ENCODE peak calls at places on chromosome 21, in nine cellular contexts. C is HT-29; B is ecto neural progenitor cell; S is IMR-90; Y is stimulated activated CD8-positive, alpha-beta memory T cell treated with anti-CD3 and anti-CD28 coated beads, Interleukin-15, amount 100 ng/mL, for 24 hours; R is tibial nerve; K is neuronal stem cell; P is adipocyte; D is stomach. J is an unnamed sample.

GRCh38 chr21:45886610-45887026 is 95.0 kb upstream of the COL6A1 start:
- DNase-seq in C (no peak), B (no peak), S (no peak), Y (no peak), R (no peak), K (no peak), P (no peak), D (no peak), J (no peak)

GRCh38 chr21:42308914-42309752 is 6.1 kb downstream of the TFF3 start:
- DNase-seq in C (no peak), B (no peak), S (no peak), Y (no peak), R (no peak), K (no peak), P (no peak), D (peak; percentile 49), J (no peak)

GRCh38 chr21:44916965-44917364 is 3.7 kb downstream of the ITGB2 start:
- DNase-seq in C (no peak), B (no peak), S (no peak), Y (no peak), R (no peak), K (no peak), P (no peak), D (no peak), J (no peak)

GRCh38 chr21:39041815-39042214 is 141.4 kb downstream of the PSMG1 start:
- DNase-seq in C (no peak), B (no peak), S (no peak), Y (no peak), R (no peak), K (no peak), P (no peak), D (no peak), J (no peak)

GRCh38 chr21:31974454-31974985 is 101.7 kb downstream of the HUNK start:
- DNase-seq in C (no peak), B (no peak), S (no peak), Y (no peak), R (no peak), K (no peak), P (no peak), D (peak; percentile 28), J (no peak)

GRCh38 chr21:21714396-21714795 is 716.2 kb downstream of the NCAM2 start:
- DNase-seq in C (no peak), B (no peak), S (peak; percentile 82), Y (no peak), R (no peak), K (no peak), P (peak; percentile 85), D (no peak), J (peak; percentile 72)

GRCh38 chr21:45297869-45298268 is 10.2 kb upstream of the POFUT2 start:
- DNase-seq in C (no peak), B (no peak), S (no peak), Y (no peak), R (peak; percentile 6), K (no peak), P (no peak), D (no peak), J (no peak)

GRCh38 chr21:45972353-45972715 is 9.2 kb upstream of the COL6A1 start:
- DNase-seq in C (no peak), B (no peak), S (no peak), Y (no peak), R (no peak), K (no peak), P (peak; percentile 37), D (no peak), J (no peak)

GRCh38 chr21:42572906-42573495 is 59.3 kb downstream of the SLC37A1 start:
- DNase-seq in C (no peak), B (no peak), S (no peak), Y (no peak), R (no peak), K (no peak), P (no peak), D (peak; percentile 17), J (no peak)

GRCh38 chr21:43824250-43824882 is 35.0 kb downstream of the RRP1 start:
- DNase-seq in C (no peak), B (no peak), S (peak; percentile 62), Y (no peak), R (no peak), K (no peak), P (peak; percentile 53), D (no peak), J (peak; percentile 33)

GRCh38 chr21:39004776-39005605 is 178.3 kb downstream of the PSMG1 start:
- DNase-seq in C (peak; percentile 62), B (no peak), S (peak; percentile 26), Y (no peak), R (no peak), K (no peak), P (no peak), D (peak; percentile 35), J (peak; percentile 81)

GRCh38 chr21:45034556-45035476 is 39.6 kb upstream of the ADARB1 start:
- DNase-seq in C (no peak), B (no peak), S (no peak), Y (no peak), R (no peak), K (no peak), P (no peak), D (no peak), J (no peak)

GRCh38 chr21:46298083-46298412 is 11.9 kb downstream of the YBEY start:
- DNase-seq in C (no peak), B (no peak), S (no peak), Y (no peak), R (no peak), K (no peak), P (no peak), D (no peak), J (peak; percentile 36)

GRCh38 chr21:33855190-33855589 is 60.4 kb downstream of the ATP5PO start:
- DNase-seq in C (no peak), B (no peak), S (no peak), Y (no peak), R (no peak), K (no peak), P (no peak), D (no peak), J (no peak)

GRCh38 chr21:36035381-36035791 is 24.9 kb downstream of the SETD4 start:
- DNase-seq in C (no peak), B (no peak), S (no peak), Y (no peak), R (no peak), K (no peak), P (no peak), D (peak; percentile 32), J (no peak)

GRCh38 chr21:39121600-39122355 is 61.5 kb downstream of the PSMG1 start:
- DNase-seq in C (no peak), B (no peak), S (no peak), Y (no peak), R (no peak), K (no peak), P (no peak), D (no peak), J (no peak)

GRCh38 chr21:39788383-39788782 is 43.4 kb downstream of the IGSF5 start:
- DNase-seq in C (peak; percentile 67), B (peak; percentile 92), S (peak; percentile 12), Y (no peak), R (peak; percentile 57), K (peak; percentile 77), P (peak; percentile 92), D (peak; percentile 78), J (peak; percentile 26)

GRCh38 chr21:25999935-26000582 is 170.5 kb downstream of the APP start:
- DNase-seq in C (no peak), B (no peak), S (no peak), Y (peak; percentile 0), R (no peak), K (no peak), P (no peak), D (no peak), J (no peak)

GRCh38 chr21:35428041-35428400 is 378.9 kb upstream of the RUNX1 start:
- DNase-seq in C (no peak), B (no peak), S (peak; percentile 35), Y (no peak), R (no peak), K (no peak), P (no peak), D (no peak), J (peak; percentile 11)

GRCh38 chr21:36847189-36847588 is 119.3 kb downstream of the HLCS start:
- DNase-seq in C (peak; percentile 28), B (no peak), S (peak; percentile 85), Y (no peak), R (no peak), K (no peak), P (peak; percentile 80), D (no peak), J (peak; percentile 79)

GRCh38 chr21:31299291-31300147 is 44.5 kb downstream of the TIAM1 start:
- DNase-seq in C (no peak), B (no peak), S (no peak), Y (no peak), R (no peak), K (no peak), P (no peak), D (no peak), J (no peak)

GRCh38 chr21:27423073-27423472 is 456.2 kb upstream of the ADAMTS5 start:
- DNase-seq in C (no peak), B (no peak), S (peak; percentile 95), Y (no peak), R (peak; percentile 52), K (no peak), P (peak; percentile 87), D (peak; percentile 38), J (peak; percentile 84)

GRCh38 chr21:36551731-36552457 is 72.0 kb upstream of the CLDN14 start:
- DNase-seq in C (no peak), B (peak; percentile 17), S (peak; percentile 82), Y (no peak), R (no peak), K (no peak), P (peak; percentile 86), D (no peak), J (peak; percentile 45)

GRCh38 chr21:44530221-44530902 is 9.6 kb downstream of the KRTAP10-1 start:
- DNase-seq in C (no peak), B (no peak), S (no peak), Y (no peak), R (no peak), K (no peak), P (no peak), D (no peak), J (no peak)

GRCh38 chr21:44648557-44649311 is 2.5 kb downstream of the KRTAP10-11 start:
- DNase-seq in C (no peak), B (peak; percentile 48), S (no peak), Y (no peak), R (no peak), K (no peak), P (no peak), D (peak; percentile 10), J (no peak)

GRCh38 chr21:42585881-42586280 is 67.5 kb upstream of the PDE9A start:
- DNase-seq in C (no peak), B (no peak), S (no peak), Y (no peak), R (no peak), K (no peak), P (no peak), D (no peak), J (no peak)

GRCh38 chr21:14236180-14236579 is 20.2 kb downstream of the RBM11 start:
- DNase-seq in C (no peak), B (no peak), S (no peak), Y (no peak), R (no peak), K (no peak), P (no peak), D (no peak), J (no peak)